ENCODE peak calls at places on chromosome 3, in six cellular contexts. L is GM12878, K is K562, D is GM12892, I is HepG2, Z is H1. S is an unnamed sample.

GRCh38 chr3:50559702-50560101 is 7.8 kb downstream of the C3orf18 start:
- DNase-seq in K (no peak), L (no peak), I (no peak), D (no peak), Z (no peak), S (no peak)

GRCh38 chr3:128286691-128287090 is 133.4 kb downstream of the EEFSEC start:
- DNase-seq in Z (no peak), L (no peak), K (no peak), D (no peak), I (no peak), S (no peak)

GRCh38 chr3:192444096-192444790 is 283.1 kb downstream of the FGF12 start:
- DNase-seq in I (peak), K (peak), Z (peak), D (peak), L (peak), S (peak)

GRCh38 chr3:45205126-45205525 is 21.0 kb downstream of the TMEM158 start:
- DNase-seq in Z (no peak), L (no peak), D (no peak), K (no peak), I (no peak), S (no peak)

GRCh38 chr3:169836058-169836941 is 23.6 kb upstream of the LRRC34 start:
- DNase-seq in L (peak), K (no peak), D (no peak), Z (no peak), I (no peak), S (no peak)

GRCh38 chr3:9008550-9009255 is 45.4 kb upstream of the RAD18 start:
- DNase-seq in I (no peak), L (no peak), K (no peak), Z (no peak), D (no peak), S (no peak)

GRCh38 chr3:194537732-194538247 is 51.0 kb upstream of the ATP13A3 start:
- DNase-seq in K (no peak), D (no peak), L (no peak), Z (no peak), I (peak), S (no peak)

GRCh38 chr3:31962801-31963205 is 18.3 kb downstream of the OSBPL10 start:
- DNase-seq in D (no peak), K (no peak), L (no peak), I (peak), Z (no peak), S (no peak)

GRCh38 chr3:151795276-151795675 is 18.6 kb upstream of the AADAC start:
- DNase-seq in D (no peak), Z (no peak), K (no peak), L (no peak), I (no peak), S (no peak)

GRCh38 chr3:21447471-21448205 is 303.4 kb downstream of the ZNF385D start:
- DNase-seq in D (no peak), I (no peak), Z (no peak), L (no peak), K (no peak), S (no peak)

GRCh38 chr3:58556001-58556400 is 19.0 kb upstream of the ACOX2 start:
- DNase-seq in K (no peak), Z (no peak), L (no peak), D (no peak), I (no peak), S (no peak)

GRCh38 chr3:45795882-45796765 is at the start of gene SLC6A20:
- DNase-seq in K (no peak), Z (no peak), D (no peak), L (no peak), I (no peak), S (no peak)

GRCh38 chr3:33119891-33120290 is 6.1 kb downstream of the CRTAP start:
- DNase-seq in Z (no peak), D (no peak), K (no peak), I (no peak), L (no peak), S (no peak)

GRCh38 chr3:177498037-177498857 is 301.0 kb upstream of the TBL1XR1 start:
- DNase-seq in L (no peak), D (no peak), Z (no peak), K (no peak), I (no peak), S (no peak)

GRCh38 chr3:49377483-49377882 is 19.3 kb upstream of the GPX1 start:
- DNase-seq in L (peak), I (no peak), K (no peak), Z (no peak), D (no peak), S (no peak)

GRCh38 chr3:127998596-127998995 is 53.6 kb upstream of the SEC61A1 start:
- DNase-seq in Z (no peak), K (no peak), L (no peak), D (no peak), I (no peak), S (no peak)

GRCh38 chr3:182369861-182370260 is 423.4 kb upstream of the ATP11B start:
- DNase-seq in K (no peak), Z (no peak), D (no peak), L (no peak), I (no peak), S (no peak)

GRCh38 chr3:134074790-134075567 is 45.3 kb upstream of the SLCO2A1 start:
- DNase-seq in L (no peak), Z (no peak), I (no peak), D (no peak), K (no peak), S (no peak)

GRCh38 chr3:16295298-16295890 is 30.4 kb downstream of the OXNAD1 start:
- DNase-seq in K (no peak), I (no peak), Z (no peak), L (no peak), D (no peak), S (no peak)

GRCh38 chr3:190320594-190321362 is 1.5 kb downstream of the CLDN1 start:
- DNase-seq in D (no peak), I (no peak), L (no peak), Z (no peak), K (no peak), S (no peak)

GRCh38 chr3:25558106-25558505 is 106.6 kb downstream of the TOP2B start:
- DNase-seq in I (no peak), Z (no peak), L (no peak), D (no peak), K (no peak), S (no peak)

GRCh38 chr3:57226156-57226555 is 1.4 kb upstream of the APPL1 start:
- DNase-seq in Z (no peak), I (no peak), L (no peak), D (no peak), K (no peak), S (no peak)

GRCh38 chr3:172595648-172596393 is 72.6 kb upstream of the TNFSF10 start:
- DNase-seq in I (peak), D (peak), K (peak), L (peak), Z (no peak), S (no peak)

GRCh38 chr3:196097373-196098154 is 15.7 kb upstream of the TFRC start:
- DNase-seq in I (no peak), D (no peak), L (no peak), K (no peak), Z (no peak), S (no peak)

GRCh38 chr3:196098365-196098764 is 16.5 kb upstream of the TFRC start:
- DNase-seq in L (no peak), Z (no peak), K (no peak), D (no peak), I (no peak), S (no peak)

GRCh38 chr3:196096382-196096953 is 14.6 kb upstream of the TFRC start:
- DNase-seq in I (no peak), Z (no peak), K (no peak), D (no peak), L (peak), S (no peak)

DNA sequence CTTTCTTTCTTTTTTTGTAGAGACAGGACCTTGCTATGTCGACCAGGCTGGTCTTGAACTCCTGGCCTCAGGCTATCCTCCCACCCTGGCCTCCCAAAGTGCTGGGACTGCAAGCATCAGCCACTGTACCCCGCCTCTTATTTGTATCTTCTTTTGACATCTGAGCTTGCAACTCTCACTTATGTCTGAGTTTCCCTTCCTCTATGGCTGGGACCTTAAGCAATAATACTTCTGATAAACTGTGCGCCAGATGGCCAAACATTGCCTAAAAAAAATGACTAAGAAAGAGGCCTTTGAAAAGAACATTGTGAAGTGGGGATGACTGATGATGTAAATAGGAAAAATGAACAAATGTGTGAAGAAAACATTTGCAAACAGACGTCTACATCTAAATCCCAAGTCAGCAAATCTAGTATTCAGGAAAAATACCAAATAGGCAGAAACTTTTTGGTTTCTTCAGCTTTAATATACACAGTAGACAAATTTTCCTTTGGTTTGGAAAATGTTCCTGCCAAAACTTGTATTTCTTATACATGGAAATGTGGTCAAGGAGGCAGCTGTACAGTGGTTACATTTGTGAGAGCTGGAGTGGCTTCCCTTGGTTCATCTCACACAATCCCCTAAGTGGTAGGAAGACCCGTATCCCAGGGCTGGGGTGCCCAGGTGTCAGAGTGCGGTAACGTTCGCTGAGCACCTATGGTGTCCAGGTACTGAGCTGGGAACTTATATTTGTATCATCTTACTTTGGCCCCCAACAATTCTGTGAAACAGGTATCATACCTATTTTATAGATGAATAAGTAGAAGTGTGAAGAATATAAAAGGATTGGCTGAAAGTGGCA is 11.6 kb upstream of the TFRC start:
- DNase-seq in L (no peak), K (no peak), Z (no peak), D (no peak), I (no peak), S (no peak)
- TF ChIP-seq TAF1 in L (no peak), K (no peak), Z (no peak), D (no peak), I (no peak), S (no peak)

GRCh38 chr3:193464889-193465288 is 86.3 kb upstream of the ATP13A5 start:
- DNase-seq in I (no peak), Z (no peak), D (no peak), L (no peak), K (no peak), S (no peak)

GRCh38 chr3:193465992-193466618 is 87.6 kb upstream of the ATP13A5 start:
- DNase-seq in I (no peak), Z (no peak), L (no peak), K (no peak), D (no peak), S (no peak)

GRCh38 chr3:193474446-193474845 is 80.2 kb downstream of the ATP13A4 start:
- DNase-seq in Z (no peak), K (no peak), L (no peak), I (no peak), D (no peak), S (no peak)

GRCh38 chr3:193470710-193471109 is 84.0 kb downstream of the ATP13A4 start:
- DNase-seq in D (no peak), L (no peak), K (no peak), Z (no peak), I (no peak), S (no peak)
- TF ChIP-seq POLR2AphosphoS5 in D (no peak), L (no peak), K (no peak), Z (no peak), I (no peak), S (no peak)

GRCh38 chr3:3179407-3180094 is at the start of gene CRBN:
- DNase-seq in Z (peak), I (peak), L (peak), K (peak), D (peak), S (peak)
- TF ChIP-seq POLR2A in Z (peak), I (peak), L (peak), K (peak), D (peak), S (peak)

DNA sequence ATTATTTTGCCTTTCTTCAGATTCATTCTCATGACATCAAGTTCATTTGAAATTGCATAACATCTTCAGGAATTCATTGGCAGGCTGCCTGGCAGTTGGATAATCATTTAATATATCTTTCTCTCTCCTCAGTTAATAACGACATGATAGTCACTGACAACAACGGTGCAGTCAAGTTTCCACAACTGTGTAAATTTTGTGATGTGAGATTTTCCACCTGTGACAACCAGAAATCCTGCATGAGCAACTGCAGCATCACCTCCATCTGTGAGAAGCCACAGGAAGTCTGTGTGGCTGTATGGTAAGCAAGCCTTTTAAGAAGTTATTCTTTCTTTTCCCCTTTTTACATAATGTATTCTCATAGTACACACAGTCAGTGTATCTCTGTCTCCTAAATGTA is 38.2 kb downstream of the TGFBR2 start:
- DNase-seq in K (no peak), L (no peak), Z (no peak), I (no peak), D (no peak), S (no peak)
- TF ChIP-seq TAF1 in K (no peak), L (no peak), Z (no peak), I (no peak), D (no peak), S (no peak)

GRCh38 chr3:64533565-64534317 is 154.1 kb downstream of the ADAMTS9 start:
- DNase-seq in K (peak), I (peak), L (peak), D (peak), Z (peak), S (peak)

GRCh38 chr3:64541803-64542202 is 146.0 kb downstream of the ADAMTS9 start:
- DNase-seq in D (no peak), K (no peak), Z (no peak), L (no peak), I (no peak), S (no peak)

DNA sequence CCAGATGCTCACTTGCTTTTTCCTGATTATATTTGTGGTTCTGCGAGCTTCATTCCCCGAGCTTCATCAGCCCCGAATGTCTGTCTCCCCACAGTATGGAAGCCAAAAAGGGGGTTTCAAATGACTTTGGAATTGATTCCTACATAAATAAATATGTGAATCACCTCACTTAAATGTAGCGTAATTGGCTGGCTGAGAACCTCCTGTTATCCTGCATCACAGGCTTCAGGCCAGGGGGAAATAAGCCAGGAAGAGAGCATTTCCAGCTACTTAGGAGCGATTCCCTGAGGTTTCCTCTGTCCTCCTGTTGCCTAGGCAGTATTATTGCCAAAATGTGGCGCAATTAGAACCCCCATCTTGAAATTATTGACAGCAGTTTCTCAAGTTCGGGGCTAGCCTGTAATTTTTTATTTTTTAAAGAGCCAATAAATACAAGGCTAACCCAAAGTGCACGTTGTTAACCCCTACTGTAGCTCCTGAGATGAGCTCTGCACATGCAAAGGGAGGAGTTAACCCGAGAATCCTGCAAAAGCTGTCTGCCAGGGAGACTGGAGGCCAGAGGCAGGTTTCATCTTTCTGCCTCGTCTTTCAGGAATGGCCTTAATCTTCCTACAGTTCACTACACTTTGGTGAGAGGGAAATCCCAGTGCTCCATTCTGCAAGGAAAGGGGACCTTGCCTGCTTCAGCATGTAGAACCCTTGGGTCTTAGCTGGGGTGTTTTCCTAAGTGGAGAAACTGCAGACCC is 148.2 kb downstream of the ADAMTS9 start:
- DNase-seq in L (no peak), Z (no peak), D (no peak), K (no peak), I (no peak), S (no peak)
- TF ChIP-seq POLR2AphosphoS5 in L (no peak), Z (no peak), D (no peak), K (no peak), I (no peak), S (no peak)

DNA sequence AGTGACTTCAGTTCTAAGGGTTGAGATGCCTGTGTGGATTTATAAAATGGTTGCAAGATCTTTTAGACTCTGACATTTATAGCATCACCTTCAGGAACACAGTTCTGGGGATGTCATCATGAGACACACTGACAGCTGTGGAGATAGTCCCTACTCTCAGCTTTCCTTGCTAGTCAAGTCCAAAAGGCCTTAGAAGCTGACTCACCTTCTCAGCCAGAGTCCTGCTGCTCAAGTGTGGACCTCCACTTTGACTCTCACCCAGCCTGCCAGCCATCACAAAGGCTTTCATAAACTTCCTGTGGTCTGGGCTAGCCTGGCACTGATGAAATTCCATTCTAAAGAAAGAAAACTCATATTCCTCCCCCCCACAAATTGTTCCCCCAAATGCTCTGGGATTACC is 44.8 kb downstream of the TMEM39A start:
- DNase-seq in D (no peak), I (no peak), K (peak), Z (no peak), L (no peak), S (no peak)
- TF ChIP-seq POLR2A in D (no peak), I (no peak), K (no peak), Z (no peak), L (no peak), S (no peak)

GRCh38 chr3:196640501-196640968 is 1.0 kb downstream of the NRROS start:
- DNase-seq in D (no peak), L (no peak), Z (no peak), K (no peak), I (no peak), S (no peak)
- TF ChIP-seq TAF1 in D (no peak), L (no peak), Z (no peak), K (no peak), I (no peak), S (no peak)

GRCh38 chr3:126208618-126209256 is 28.4 kb upstream of the ALDH1L1 start:
- DNase-seq in Z (no peak), I (peak), L (no peak), D (no peak), K (no peak), S (no peak)
- TF ChIP-seq POLR2AphosphoS5 in Z (no peak), I (no peak), L (no peak), D (no peak), K (no peak), S (no peak)